ENCODE peak calls at places on chromosomes 4 and X, in five cellular contexts. One of them, this sample, is unnamed.
A peak's percentile ranks its signal among the peaks of the same experiment; 100 is the strongest.

GRCh38 chr4:125115476-125115875 is 199.3 kb upstream of the FAT4 start:
- DNase-seq in aorta: no peak
- DNase-seq in effector CD8-positive, alpha-beta T cell: no peak
- DNase-seq in prostate gland: no peak
- DNase-seq in GM06990: no peak
- DNase-seq in this sample: no peak

GRCh38 chrX:80808854-80809493 is 703 bp downstream of the BRWD3 start:
- DNase-seq in aorta: peak; percentile 72
- DNase-seq in effector CD8-positive, alpha-beta T cell: peak; percentile 3
- DNase-seq in prostate gland: peak; percentile 11
- DNase-seq in GM06990: peak; percentile 36
- DNase-seq in this sample: peak; percentile 23

GRCh38 chr4:105520819-105521790 is 31.3 kb upstream of the ARHGEF38 start:
- DNase-seq in prostate gland: peak; percentile 46
- DNase-seq in effector CD8-positive, alpha-beta T cell: no peak
- DNase-seq in GM06990: peak; percentile 13
- DNase-seq in aorta: no peak
- DNase-seq in this sample: peak; percentile 55

GRCh38 chrX:129772796-129773431 is 6.8 kb upstream of the SASH3 start:
- DNase-seq in prostate gland: no peak
- DNase-seq in GM06990: peak; percentile 88
- DNase-seq in aorta: no peak
- DNase-seq in effector CD8-positive, alpha-beta T cell: no peak
- DNase-seq in this sample: no peak

GRCh38 chrX:12685541-12685940 is 105.7 kb upstream of the PRPS2 start:
- DNase-seq in aorta: no peak
- DNase-seq in effector CD8-positive, alpha-beta T cell: no peak
- DNase-seq in GM06990: no peak
- DNase-seq in prostate gland: no peak
- DNase-seq in this sample: no peak

GRCh38 chr4:124711469-124712416 is 789 bp downstream of the ANKRD50 start:
- DNase-seq in prostate gland: peak; percentile 57
- DNase-seq in GM06990: no peak
- DNase-seq in aorta: peak; percentile 82
- DNase-seq in effector CD8-positive, alpha-beta T cell: peak; percentile 40
- DNase-seq in this sample: peak; percentile 85

GRCh38 chrX:10233173-10233572 is 76.4 kb downstream of the CLCN4 start:
- DNase-seq in aorta: no peak
- DNase-seq in GM06990: no peak
- DNase-seq in prostate gland: no peak
- DNase-seq in effector CD8-positive, alpha-beta T cell: no peak
- DNase-seq in this sample: no peak

GRCh38 chr4:2243682-2244380 is 1.9 kb upstream of the HAUS3 start:
- DNase-seq in aorta: peak; percentile 79
- DNase-seq in effector CD8-positive, alpha-beta T cell: no peak
- DNase-seq in GM06990: no peak
- DNase-seq in prostate gland: no peak
- DNase-seq in this sample: peak; percentile 47

GRCh38 chr4:108360857-108361820 is 192.4 kb upstream of the LEF1 start:
- DNase-seq in effector CD8-positive, alpha-beta T cell: no peak
- DNase-seq in prostate gland: peak; percentile 10
- DNase-seq in aorta: no peak
- DNase-seq in GM06990: no peak
- DNase-seq in this sample: peak; percentile 26

GRCh38 chr4:14028862-14029261 is 401.3 kb upstream of the BOD1L1 start:
- DNase-seq in prostate gland: no peak
- DNase-seq in aorta: no peak
- DNase-seq in GM06990: no peak
- DNase-seq in effector CD8-positive, alpha-beta T cell: no peak
- DNase-seq in this sample: no peak

GRCh38 chr4:10492486-10492885 is 35.3 kb upstream of the ZNF518B start:
- DNase-seq in aorta: no peak
- DNase-seq in effector CD8-positive, alpha-beta T cell: no peak
- DNase-seq in prostate gland: no peak
- DNase-seq in GM06990: no peak
- DNase-seq in this sample: no peak

GRCh38 chr4:139973015-139973414 is 181.0 kb downstream of the MAML3 start:
- DNase-seq in aorta: no peak
- DNase-seq in GM06990: no peak
- DNase-seq in prostate gland: no peak
- DNase-seq in effector CD8-positive, alpha-beta T cell: no peak
- DNase-seq in this sample: no peak

GRCh38 chr4:117692538-117692937 is 341.7 kb upstream of the NDST3 start:
- DNase-seq in GM06990: no peak
- DNase-seq in effector CD8-positive, alpha-beta T cell: no peak
- DNase-seq in aorta: no peak
- DNase-seq in prostate gland: no peak
- DNase-seq in this sample: no peak

GRCh38 chr4:5526070-5526831 is 182.1 kb downstream of the EVC2 start:
- DNase-seq in prostate gland: no peak
- DNase-seq in effector CD8-positive, alpha-beta T cell: no peak
- DNase-seq in GM06990: no peak
- DNase-seq in aorta: no peak
- DNase-seq in this sample: peak; percentile 28

GRCh38 chr4:172042714-172043114 is 229.5 kb downstream of the GALNTL6 start:
- DNase-seq in prostate gland: no peak
- DNase-seq in GM06990: no peak
- DNase-seq in effector CD8-positive, alpha-beta T cell: no peak
- DNase-seq in aorta: no peak
- DNase-seq in this sample: no peak

GRCh38 chrX:67544281-67544680 is 460 bp downstream of the AR start:
- DNase-seq in GM06990: no peak
- DNase-seq in aorta: peak; percentile 78
- DNase-seq in effector CD8-positive, alpha-beta T cell: no peak
- DNase-seq in prostate gland: peak; percentile 34
- DNase-seq in this sample: peak; percentile 57

GRCh38 chr4:56871357-56871993 is 36.2 kb upstream of the REST start:
- DNase-seq in prostate gland: no peak
- DNase-seq in aorta: no peak
- DNase-seq in GM06990: no peak
- DNase-seq in effector CD8-positive, alpha-beta T cell: no peak
- DNase-seq in this sample: peak; percentile 54

GRCh38 chrX:16745659-16746058 is 26.2 kb downstream of the SYAP1 start:
- DNase-seq in effector CD8-positive, alpha-beta T cell: no peak
- DNase-seq in prostate gland: no peak
- DNase-seq in aorta: no peak
- DNase-seq in GM06990: no peak
- DNase-seq in this sample: no peak

GRCh38 chrX:81238166-81238565 is 36.3 kb downstream of the SH3BGRL start:
- DNase-seq in prostate gland: no peak
- DNase-seq in GM06990: no peak
- DNase-seq in aorta: no peak
- DNase-seq in effector CD8-positive, alpha-beta T cell: no peak
- DNase-seq in this sample: no peak

GRCh38 chr4:4913147-4913561 is 53.7 kb downstream of the MSX1 start:
- DNase-seq in GM06990: no peak
- DNase-seq in prostate gland: no peak
- DNase-seq in effector CD8-positive, alpha-beta T cell: no peak
- DNase-seq in aorta: no peak
- DNase-seq in this sample: no peak

GRCh38 chrX:51852096-51852495 is 41.3 kb upstream of the MAGED1 start:
- DNase-seq in prostate gland: no peak
- DNase-seq in aorta: no peak
- DNase-seq in effector CD8-positive, alpha-beta T cell: no peak
- DNase-seq in GM06990: no peak
- DNase-seq in this sample: no peak

GRCh38 chr4:113773756-113774155 is 12.2 kb upstream of the CAMK2D start:
- DNase-seq in GM06990: no peak
- DNase-seq in effector CD8-positive, alpha-beta T cell: no peak
- DNase-seq in prostate gland: no peak
- DNase-seq in aorta: no peak
- DNase-seq in this sample: no peak

This sample was measured in H7.